ENCODE peak calls at places on chromosomes 4 and X, in ten cellular contexts. O is activated CD8-positive, alpha-beta T cell treated with anti-CD3 and anti-CD28 coated beads for 36 hours; N is upper lobe of right lung; K is AG09309; R is kidney; Q is left ventricle myocardium inferior; L is nephron progenitor cell; C is right atrium auricular region; H is foreskin fibroblast; P is MM.1S. U is an unnamed sample.

GRCh38 chrX:43493751-43494150 is 162.3 kb upstream of the MAOA start:
- DNase-seq in Q (no peak), C (no peak), H (no peak), P (no peak), N (no peak), O (no peak), L (no peak), K (no peak), R (no peak), U (no peak)

GRCh38 chr4:10576236-10576635 is 108.3 kb downstream of the CLNK start:
- DNase-seq in P (no peak), N (no peak), Q (no peak), H (no peak), C (no peak), K (no peak), R (no peak), O (no peak), L (no peak), U (no peak)

GRCh38 chr4:163902417-163902816 is 407.9 kb downstream of the TMA16 start:
- DNase-seq in N (no peak), P (no peak), C (no peak), L (no peak), H (no peak), K (no peak), O (no peak), R (no peak), Q (no peak), U (no peak)

GRCh38 chr4:95085118-95085833 is 327.5 kb downstream of the BMPR1B start:
- DNase-seq in R (no peak), C (no peak), L (no peak), K (no peak), Q (no peak), N (no peak), P (no peak), H (no peak), O (no peak), U (no peak)

GRCh38 chr4:58502839-58503238 is 1392.7 kb upstream of the IGFBP7 start:
- DNase-seq in K (no peak), O (no peak), P (no peak), L (no peak), R (no peak), H (no peak), N (no peak), Q (no peak), C (no peak), U (no peak)

GRCh38 chr4:91222019-91222418 is 1081.7 kb upstream of the GRID2 start:
- DNase-seq in L (no peak), N (no peak), Q (no peak), K (no peak), O (no peak), R (no peak), C (no peak), H (no peak), P (no peak), U (no peak)

GRCh38 chrX:3939967-3940610 is 226.6 kb upstream of the PRKX start:
- DNase-seq in C (no peak), H (no peak), L (no peak), P (peak), R (no peak), O (no peak), K (no peak), Q (no peak), N (no peak), U (no peak)

GRCh38 chrX:10077425-10078188 is 79.2 kb upstream of the CLCN4 start:
- DNase-seq in N (no peak), O (peak), Q (no peak), K (no peak), H (peak), P (no peak), C (no peak), R (no peak), L (no peak), U (no peak)

GRCh38 chr4:105631818-105632400 is 76.6 kb downstream of the INTS12 start:
- DNase-seq in Q (no peak), N (no peak), R (no peak), H (no peak), K (no peak), O (no peak), L (no peak), C (no peak), P (peak), U (no peak)
- TF ChIP-seq CTCF in Q (no peak), N (no peak), R (peak), H (peak), K (peak), O (no peak), L (no peak), C (peak), P (peak), U (no peak)

GRCh38 chrX:149898554-149898953 is 17.6 kb downstream of the MAGEA8 start:
- DNase-seq in K (no peak), C (no peak), P (no peak), H (no peak), Q (no peak), N (no peak), O (peak), L (no peak), R (no peak), U (no peak)

GRCh38 chrX:149908727-149909126 is 20.6 kb upstream of the HSFX4 start:
- DNase-seq in C (no peak), O (no peak), P (no peak), R (no peak), Q (no peak), K (no peak), N (no peak), L (no peak), H (no peak), U (no peak)

GRCh38 chrX:149909324-149910177 is 19.8 kb upstream of the HSFX4 start:
- DNase-seq in K (no peak), R (no peak), L (no peak), N (no peak), C (no peak), O (peak), H (no peak), P (no peak), Q (no peak), U (no peak)

GRCh38 chrX:149908308-149908707 is 21.1 kb upstream of the HSFX4 start:
- DNase-seq in Q (no peak), P (peak), H (no peak), R (no peak), K (no peak), N (no peak), C (no peak), O (no peak), L (no peak), U (no peak)

GRCh38 chrX:149903889-149904748 is 23.1 kb downstream of the MAGEA8 start:
- DNase-seq in R (no peak), K (no peak), P (peak), N (no peak), H (peak), O (no peak), C (no peak), L (no peak), Q (no peak), U (no peak)
- TF ChIP-seq CTCF in R (no peak), K (no peak), P (no peak), N (no peak), H (peak), O (no peak), C (no peak), L (no peak), Q (peak), U (no peak)

DNA sequence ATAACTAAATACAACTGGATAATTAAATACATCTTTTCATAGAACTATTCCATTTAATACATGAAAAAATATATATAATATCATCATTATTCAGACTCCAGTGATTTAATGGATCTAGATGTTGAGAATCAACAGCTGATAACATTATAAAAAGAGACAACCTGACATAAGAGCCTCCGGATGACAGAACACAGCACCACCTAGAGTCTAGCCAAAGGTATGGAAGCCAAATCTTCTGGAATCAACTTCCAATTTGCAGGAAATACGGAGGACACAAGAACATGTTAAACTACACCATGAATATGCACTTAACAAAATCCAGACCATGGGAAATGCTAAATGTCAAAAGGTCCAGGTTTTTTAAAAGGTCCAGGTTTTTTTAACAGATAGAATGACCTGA is 55.0 kb downstream of the LRBA start:
- DNase-seq in N (no peak), O (no peak), C (no peak), H (peak), P (no peak), L (no peak), Q (no peak), R (no peak), K (peak), U (no peak)
- TF ChIP-seq CTCF in N (peak), O (no peak), C (peak), H (peak), P (peak), L (peak), Q (peak), R (peak), K (peak), U (peak)

GRCh38 chrX:154404625-154405192 is 4.3 kb downstream of the DNASE1L1 start:
- DNase-seq in C (no peak), O (no peak), L (no peak), R (peak), P (no peak), K (no peak), N (no peak), Q (no peak), H (no peak), U (no peak)
- TF ChIP-seq CTCF in C (no peak), O (no peak), L (no peak), R (no peak), P (no peak), K (no peak), N (no peak), Q (no peak), H (no peak), U (no peak)

DNA sequence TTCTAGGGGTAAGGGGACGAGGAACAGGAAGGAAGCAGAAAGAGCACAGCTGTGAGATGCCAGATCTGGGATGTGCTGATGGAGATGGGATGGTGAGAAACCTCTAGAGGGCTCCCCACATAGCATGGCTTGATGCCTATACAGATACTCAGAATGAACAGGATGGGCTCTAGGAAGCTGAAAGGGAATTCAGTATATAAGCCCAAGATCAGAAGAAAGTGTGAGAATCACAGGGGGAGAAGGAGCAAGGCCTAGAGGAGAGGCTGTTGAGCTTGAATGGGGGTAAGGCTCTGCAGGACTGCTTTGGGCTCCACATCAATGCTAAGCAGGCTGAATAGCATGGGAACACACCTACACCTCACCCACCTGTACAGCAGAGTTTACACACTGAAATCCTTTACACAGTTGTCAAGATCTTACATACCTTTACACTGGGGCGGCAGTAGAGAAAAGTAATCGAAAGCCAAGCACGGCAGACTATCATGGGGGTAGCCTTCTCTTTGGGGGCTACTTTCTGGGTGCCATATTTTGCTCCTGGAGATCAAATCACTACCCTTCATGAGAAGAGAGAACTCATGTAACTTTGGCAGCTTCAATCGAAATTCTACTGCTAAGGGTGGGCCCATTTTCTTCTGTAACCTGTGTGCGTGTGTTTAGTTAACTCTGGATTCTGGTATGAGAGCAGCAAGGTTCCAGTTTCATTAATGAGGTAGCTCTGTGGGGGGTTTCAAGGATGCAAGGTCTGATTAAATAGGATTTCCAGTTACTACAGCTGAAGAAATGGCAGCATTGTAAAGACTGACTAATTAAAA is 30.6 kb downstream of the HOPX start:
- DNase-seq in C (no peak), Q (no peak), R (no peak), H (no peak), P (no peak), O (peak), K (no peak), N (no peak), L (no peak), U (no peak)
- TF ChIP-seq CTCF in C (no peak), Q (no peak), R (no peak), H (no peak), P (no peak), O (no peak), K (peak), N (no peak), L (no peak), U (no peak)

DNA sequence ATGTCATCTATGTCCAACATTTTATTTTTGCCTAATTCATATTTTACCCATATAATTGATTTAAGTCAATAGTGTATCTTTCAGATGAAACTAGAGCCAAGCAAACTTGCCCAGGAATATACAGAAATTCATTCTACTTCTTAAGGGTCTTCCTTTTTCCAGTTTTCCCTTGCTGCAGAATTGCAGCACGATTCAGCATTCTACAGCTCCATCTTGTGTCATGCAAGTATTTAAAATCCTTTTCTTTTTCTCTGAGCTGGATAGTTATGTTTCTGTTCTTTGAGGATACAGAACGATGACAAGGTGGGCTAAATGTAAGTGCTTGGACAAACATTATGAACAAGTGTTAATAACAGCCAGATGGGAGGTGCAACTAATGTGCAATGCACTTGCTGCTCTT is 1821.8 kb downstream of the ARAP2 start:
- DNase-seq in K (no peak), N (no peak), P (no peak), O (no peak), R (no peak), L (no peak), C (no peak), Q (no peak), H (peak), U (no peak)
- TF ChIP-seq CTCF in K (peak), N (no peak), P (no peak), O (no peak), R (no peak), L (no peak), C (no peak), Q (no peak), H (no peak), U (no peak)

DNA sequence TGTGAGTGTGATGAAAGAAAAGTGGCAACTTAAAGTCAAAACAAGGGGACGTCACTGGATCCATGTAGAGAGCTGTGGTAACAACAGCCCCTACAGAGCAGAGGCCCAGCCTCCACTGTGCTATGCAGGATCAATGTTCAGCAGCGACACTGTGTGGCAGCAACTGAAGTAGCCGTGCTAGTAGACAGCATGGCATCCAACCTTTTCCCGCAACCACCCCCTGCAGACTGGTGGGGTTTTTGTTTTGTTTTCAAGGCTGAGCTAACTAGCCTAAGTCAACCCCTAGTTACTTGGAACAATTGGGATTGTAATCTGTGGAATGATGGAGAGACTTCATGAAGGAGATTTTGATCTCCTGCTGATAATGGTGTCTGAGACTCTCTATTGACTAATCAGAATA is 44.4 kb upstream of the PPARGC1A start:
- DNase-seq in C (no peak), H (no peak), Q (no peak), L (no peak), R (no peak), P (no peak), N (no peak), O (no peak), K (no peak), U (no peak)
- TF ChIP-seq CTCF in C (no peak), H (no peak), Q (no peak), L (no peak), R (no peak), P (no peak), N (no peak), O (no peak), K (no peak), U (no peak)

DNA sequence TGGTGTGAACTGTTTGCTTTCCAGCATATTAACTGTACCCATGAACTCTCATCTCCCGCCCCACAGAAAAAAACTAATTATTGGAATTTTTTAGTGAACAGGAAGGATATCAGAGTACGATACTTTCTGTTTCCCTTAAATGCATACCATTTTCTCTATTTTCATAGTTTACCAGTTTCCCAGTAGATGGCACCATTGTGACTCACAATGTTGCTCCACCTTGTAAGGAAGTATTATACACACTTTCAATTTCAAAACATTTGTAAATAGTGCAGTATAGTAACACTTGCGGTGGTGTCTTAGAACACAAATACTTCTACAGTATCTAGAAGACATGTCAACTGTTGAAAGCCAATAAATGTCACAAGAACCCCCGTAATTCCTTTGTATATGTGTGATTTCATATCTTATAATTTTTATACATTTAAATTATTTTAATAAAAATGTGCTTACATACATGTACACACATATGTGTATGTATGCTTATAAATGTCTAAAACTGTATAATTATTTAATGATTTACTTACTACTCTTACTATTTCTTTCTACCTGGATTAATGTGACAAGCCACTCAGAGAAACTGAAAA is 167.3 kb downstream of the SLIT2 start:
- DNase-seq in R (no peak), H (peak), O (peak), P (peak), C (no peak), N (no peak), L (no peak), Q (no peak), K (peak), U (no peak)
- TF ChIP-seq CTCF in R (peak), H (peak), O (peak), P (peak), C (peak), N (peak), L (peak), Q (peak), K (peak), U (peak)

GRCh38 chr4:25184056-25184455 is 23.8 kb upstream of the SEPSECS start:
- DNase-seq in C (no peak), P (no peak), K (no peak), Q (no peak), L (no peak), O (no peak), R (no peak), H (no peak), N (no peak), U (no peak)

GRCh38 chr4:25178838-25179261 is 18.6 kb upstream of the SEPSECS start:
- DNase-seq in R (no peak), C (no peak), P (no peak), Q (no peak), H (no peak), N (no peak), K (no peak), O (peak), L (no peak), U (no peak)

GRCh38 chr4:25177147-25177546 is 16.9 kb upstream of the SEPSECS start:
- DNase-seq in C (no peak), K (no peak), Q (no peak), N (no peak), L (no peak), H (no peak), R (no peak), O (no peak), P (no peak), U (no peak)

GRCh38 chr4:25182941-25183340 is 22.7 kb upstream of the SEPSECS start:
- DNase-seq in P (no peak), C (no peak), Q (no peak), L (peak), O (no peak), H (no peak), R (no peak), N (no peak), K (no peak), U (no peak)

DNA sequence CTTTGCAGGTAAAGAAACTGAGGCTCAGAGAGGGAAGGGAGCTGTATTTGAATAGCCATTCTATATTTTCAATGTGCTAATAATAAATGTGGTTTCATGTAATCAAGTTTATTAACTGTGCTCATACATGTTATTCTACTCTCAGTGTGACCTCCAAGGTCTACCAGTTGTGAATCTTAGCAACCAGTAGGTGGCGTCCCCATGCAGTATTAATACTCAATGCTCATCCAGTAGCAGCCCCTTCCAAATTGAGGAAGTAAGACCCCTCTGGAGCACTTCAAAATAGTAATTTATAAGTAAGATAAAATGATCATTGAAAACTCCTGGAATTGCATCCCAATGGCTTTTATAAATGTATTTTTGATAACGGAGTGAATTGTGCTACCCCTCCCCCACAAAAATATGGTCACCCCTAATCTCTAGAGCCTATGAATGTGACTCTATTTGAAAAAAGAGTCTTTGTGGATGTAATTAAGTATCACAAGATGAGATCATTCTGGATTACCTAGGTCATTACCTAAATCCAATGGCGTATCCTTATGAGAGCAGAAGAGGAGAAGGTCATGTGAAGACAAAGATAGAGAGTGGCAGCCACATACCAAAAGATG is 20.4 kb upstream of the SEPSECS start:
- DNase-seq in O (peak), K (no peak), R (no peak), L (peak), Q (no peak), N (no peak), P (peak), H (no peak), C (no peak), U (no peak)
- TF ChIP-seq CTCF in O (peak), K (peak), R (peak), L (peak), Q (peak), N (peak), P (peak), H (peak), C (peak), U (peak)

GRCh38 chr4:122914292-122914904 is 8.0 kb downstream of the NUDT6 start:
- DNase-seq in R (no peak), H (no peak), Q (no peak), L (no peak), K (no peak), O (no peak), P (peak), N (no peak), C (no peak), U (no peak)
- TF ChIP-seq CTCF in R (peak), H (peak), Q (peak), L (no peak), K (peak), O (no peak), P (peak), N (peak), C (peak), U (no peak)